ENCODE peak calls at places on chromosomes 11 and 22, in five cellular contexts. M, X, Q, H and E are unnamed samples. For H3K36me3 and H3K4me1, the result is how much of the 10 kb centered on the place peaks cover.

GRCh38 chr22:19177164-19178064 is 1.1 kb downstream of the SLC25A1 start:
- DNase-seq in M (no peak), X (no peak), Q (no peak), H (peak), E (no peak)

GRCh38 chr22:27775698-27776409 is 25.7 kb downstream of the MN1 start:
- DNase-seq in M (no peak), X (no peak), Q (no peak), H (no peak), E (no peak)

GRCh38 chr11:127493330-127493729 is 492.8 kb upstream of the KIRREL3 start:
- DNase-seq in M (peak), X (no peak), Q (no peak), H (no peak), E (no peak)

GRCh38 chr22:42939941-42940653 is 74.9 kb downstream of the PACSIN2 start:
- DNase-seq in M (peak), X (peak), Q (no peak), H (no peak), E (no peak)

GRCh38 chr22:19887251-19887985 is 32.7 kb upstream of the GNB1L start:
- DNase-seq in M (no peak), X (peak), Q (no peak), H (no peak), E (no peak)

GRCh38 chr11:67615455-67616430 is 9.0 kb downstream of the NDUFV1 start:
- DNase-seq in M (no peak), X (peak), Q (peak), H (no peak), E (peak)

GRCh38 chr11:130478881-130479280 is 30.4 kb downstream of the ADAMTS15 start:
- DNase-seq in M (peak), X (no peak), Q (no peak), H (no peak), E (no peak)

GRCh38 chr22:35325209-35325608 is 25.5 kb downstream of the TOM1 start:
- DNase-seq in M (no peak), X (no peak), Q (no peak), H (no peak), E (no peak)

GRCh38 chr11:77819921-77820564 is 479 bp downstream of the RSF1 start:
- DNase-seq in M (peak), X (peak), Q (peak), H (peak), E (no peak)

GRCh38 chr11:64746486-64746885 is 2.5 kb upstream of the RASGRP2 start:
- DNase-seq in M (no peak), X (no peak), Q (no peak), H (no peak), E (no peak)

GRCh38 chr22:31898406-31898805 is 45.9 kb upstream of the YWHAH start:
- DNase-seq in M (no peak), X (no peak), Q (no peak), H (no peak), E (no peak)

GRCh38 chr11:29009426-29009825 is 901.2 kb downstream of the METTL15 start:
- DNase-seq in M (no peak), X (no peak), Q (no peak), H (no peak), E (no peak)

GRCh38 chr11:46642627-46643335 is 25.4 kb downstream of the ATG13 start:
- DNase-seq in M (no peak), X (no peak), Q (no peak), H (no peak), E (no peak)

GRCh38 chr11:67295846-67296245 is 6.7 kb downstream of the ANKRD13D start:
- DNase-seq in M (no peak), X (no peak), Q (no peak), H (no peak), E (no peak)

GRCh38 chr11:126359431-126360048 is 4.1 kb downstream of the ST3GAL4 start:
- DNase-seq in M (peak), X (peak), Q (no peak), H (peak), E (no peak)

GRCh38 chr11:90856790-90857189 is 633.9 kb upstream of the CHORDC1 start:
- DNase-seq in M (no peak), X (no peak), Q (no peak), H (no peak), E (no peak)

GRCh38 chr11:128355558-128355957 is 231.8 kb downstream of the ETS1 start:
- DNase-seq in M (no peak), X (no peak), Q (no peak), H (no peak), E (no peak)

GRCh38 chr11:57598831-57599155 is 1.3 kb downstream of the SERPING1 start:
- DNase-seq in M (peak), X (no peak), Q (no peak), H (no peak), E (no peak)

GRCh38 chr22:39216143-39216490 is 28.7 kb downstream of the PDGFB start:
- DNase-seq in M (no peak), X (no peak), Q (peak), H (peak), E (no peak)

GRCh38 chr11:45922425-45923082 is at the start of gene LARGE2:
- DNase-seq in M (no peak), X (peak), Q (peak), H (no peak), E (no peak)

GRCh38 chr11:47177229-47177845 is 658 bp upstream of the ARFGAP2 start:
- DNase-seq in M (peak), X (peak), Q (no peak), H (peak), E (peak)

GRCh38 chr11:60840711-60841430 is 1.0 kb upstream of the CCDC86 start:
- DNase-seq in M (peak), X (no peak), Q (no peak), H (peak), E (no peak)

GRCh38 chr11:120482149-120482548 is 29.4 kb upstream of the GRIK4 start:
- DNase-seq in M (peak), X (no peak), Q (no peak), H (no peak), E (no peak)
- H3K36me3 ChIP-seq in M (half or more), X (under half), Q (under half), H (under half), E (under half)

GRCh38 chr11:86674965-86675364 is 2.5 kb upstream of the ME3 start:
- DNase-seq in M (no peak), X (no peak), Q (no peak), H (no peak), E (no peak)
- H3K4me1 ChIP-seq in M (under half), X (under half), Q (under half), H (under half), E (under half)

GRCh38 chr11:116836648-116837023 is 786 bp downstream of the APOA1 start:
- DNase-seq in M (no peak), X (no peak), Q (no peak), H (peak), E (no peak)

GRCh38 chr11:116835042-116835772 is 2.2 kb downstream of the APOA1 start:
- DNase-seq in M (no peak), X (no peak), Q (no peak), H (peak), E (no peak)

GRCh38 chr11:116837231-116838091 is at the start of gene APOA1:
- DNase-seq in M (no peak), X (no peak), Q (peak), H (peak), E (no peak)

GRCh38 chr11:116833816-116834534 is 3.4 kb downstream of the APOA1 start:
- DNase-seq in M (no peak), X (peak), Q (peak), H (no peak), E (no peak)

DNA sequence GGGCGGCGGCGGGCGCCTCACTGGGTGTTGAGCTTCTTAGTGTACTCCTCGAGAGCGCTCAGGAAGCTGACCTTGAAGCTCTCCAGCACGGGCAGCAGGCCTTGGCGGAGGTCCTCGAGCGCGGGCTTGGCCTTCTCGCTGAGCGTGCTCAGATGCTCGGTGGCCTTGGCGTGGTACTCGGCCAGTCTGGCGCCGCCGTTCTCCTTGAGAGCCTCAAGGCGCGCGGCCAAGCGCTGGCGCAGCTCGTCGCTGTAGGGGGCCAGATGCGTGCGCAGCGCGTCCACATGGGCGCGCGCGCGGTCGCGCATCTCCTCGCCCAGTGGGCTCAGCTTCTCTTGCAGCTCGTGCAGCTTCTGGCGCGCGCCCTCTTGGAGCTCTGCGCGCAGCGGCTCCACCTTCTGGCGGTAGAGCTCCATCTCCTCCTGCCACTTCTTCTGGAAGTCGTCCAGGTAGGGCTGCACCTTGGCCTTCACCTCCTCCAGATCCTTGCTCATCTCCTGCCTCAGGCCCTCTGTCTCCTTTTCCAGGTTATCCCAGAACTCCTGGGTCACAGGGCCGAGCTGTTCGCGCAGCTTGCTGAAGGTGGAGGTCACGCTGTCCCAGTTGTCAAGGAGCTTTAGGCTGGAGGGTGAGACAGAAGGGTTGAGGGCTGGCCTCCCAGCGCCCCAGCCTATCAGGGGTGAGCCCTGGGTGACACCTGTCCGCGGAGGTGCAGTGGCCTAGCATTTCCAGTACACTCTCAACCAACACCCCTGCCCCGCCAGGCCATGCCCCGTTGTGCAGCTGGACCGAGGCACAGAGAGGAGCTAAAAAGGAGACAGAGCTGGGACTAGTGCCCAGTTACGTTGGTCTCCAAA is 1.4 kb downstream of the APOA1 start:
- DNase-seq in M (peak), X (peak), Q (peak), H (peak), E (no peak)
- TF ChIP-seq POLR2A in M (no peak), X (no peak), Q (peak), H (no peak), E (no peak)

DNA sequence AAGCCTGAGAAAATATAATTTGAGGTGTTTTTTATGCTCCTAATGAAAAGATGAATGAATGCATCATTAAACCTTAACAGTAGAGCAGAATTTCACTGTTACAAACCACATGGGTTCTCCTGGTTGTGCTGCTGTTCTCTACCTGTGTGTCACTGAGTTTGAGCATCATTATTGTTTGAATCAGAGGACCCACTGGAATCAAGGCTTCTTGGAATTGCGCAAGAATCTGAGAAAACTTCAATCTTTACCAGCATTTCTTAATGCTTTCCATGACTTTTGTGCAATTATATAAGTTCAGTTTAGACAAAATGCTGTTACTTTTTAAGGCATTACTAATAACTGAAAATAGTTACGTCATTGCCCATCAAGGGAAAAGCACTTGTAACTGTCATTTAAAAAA is 18.8 kb upstream of the RBX1 start:
- DNase-seq in M (no peak), X (no peak), Q (no peak), H (no peak), E (no peak)
- H3K36me3 ChIP-seq in M (under half), X (under half), Q (under half), H (under half), E (under half)

DNA sequence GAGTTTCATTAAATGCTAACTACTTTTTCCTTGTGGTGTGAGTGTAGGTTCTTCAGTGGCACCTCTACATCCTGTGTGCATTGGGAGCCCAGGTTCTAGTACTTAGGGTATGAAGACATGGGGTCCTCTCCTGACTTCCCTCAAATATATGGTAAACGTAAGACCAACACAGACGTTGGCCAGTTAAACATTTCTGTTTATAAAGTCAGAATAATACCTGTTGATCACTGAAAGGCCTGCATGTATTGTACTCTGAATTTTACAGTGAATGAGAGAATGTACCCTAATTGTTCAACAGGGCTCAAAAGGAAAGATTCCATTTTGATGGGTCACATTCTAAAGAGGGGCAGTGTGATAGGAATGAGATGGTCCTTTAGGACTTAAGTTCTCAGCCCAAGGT is 3.2 kb downstream of the RPL27A start:
- DNase-seq in M (no peak), X (no peak), Q (no peak), H (no peak), E (no peak)
- H3K4me1 ChIP-seq in M (under half), X (half or more), Q (under half), H (under half), E (under half)

GRCh38 chr22:50249382-50250248 is 1.4 kb downstream of the HDAC10 start:
- DNase-seq in M (no peak), X (no peak), Q (no peak), H (no peak), E (no peak)

GRCh38 chr22:50251472-50252054 is 498 bp upstream of the HDAC10 start:
- DNase-seq in M (no peak), X (no peak), Q (no peak), H (no peak), E (no peak)

GRCh38 chr22:50250249-50250554 is 863 bp downstream of the HDAC10 start:
- DNase-seq in M (no peak), X (no peak), Q (no peak), H (no peak), E (no peak)

GRCh38 chr22:50252081-50253045 is 1.3 kb upstream of the HDAC10 start:
- DNase-seq in M (peak), X (peak), Q (peak), H (peak), E (no peak)

DNA sequence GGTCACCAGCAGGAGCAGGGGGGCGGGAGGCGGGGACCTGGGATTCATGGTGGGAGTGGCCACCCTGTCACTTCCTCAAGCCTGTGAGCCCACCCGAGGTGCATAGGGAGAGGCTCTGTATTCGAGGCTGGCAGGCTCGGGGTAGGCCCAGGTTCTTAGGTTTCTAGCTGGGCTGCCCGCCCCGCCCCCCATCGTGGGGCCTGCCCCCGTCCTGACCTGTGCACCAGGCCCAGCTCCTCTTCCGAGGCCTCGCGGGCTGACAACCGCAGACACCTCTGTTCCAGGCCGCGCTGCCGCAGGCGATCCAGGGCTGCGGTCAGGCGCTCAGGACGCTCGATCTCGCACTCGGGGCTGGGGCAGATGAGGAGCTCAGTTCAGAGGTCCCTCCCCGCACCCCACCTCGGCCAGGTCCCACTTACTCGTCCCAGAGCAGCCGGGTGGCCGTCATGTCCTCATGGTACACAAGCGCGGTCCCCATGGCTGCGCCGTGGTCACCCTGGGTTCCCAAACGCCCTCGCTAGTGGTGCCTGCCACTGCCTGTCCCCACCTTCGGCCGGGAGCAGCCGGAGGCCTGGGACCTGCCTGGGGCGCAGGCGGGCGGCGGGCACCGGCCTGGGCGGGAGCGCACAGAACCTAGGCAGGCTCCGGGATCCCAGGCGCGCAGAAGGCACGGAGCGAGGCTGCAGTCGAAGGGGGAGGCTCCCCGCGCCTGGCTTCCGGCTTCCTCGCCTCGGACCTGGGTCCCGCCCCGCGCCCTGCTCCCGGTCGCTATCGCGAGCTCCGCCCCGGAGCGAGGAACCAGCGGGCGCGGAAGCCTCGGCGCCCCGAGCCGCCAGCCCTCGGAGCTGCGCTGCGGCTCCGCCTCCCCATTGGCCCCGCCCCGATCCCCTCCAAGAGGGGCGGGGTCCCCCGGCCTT is at the start of gene HDAC10:
- DNase-seq in M (peak), X (peak), Q (peak), H (peak), E (no peak)
- TF ChIP-seq POLR2A in M (no peak), X (peak), Q (peak), H (no peak), E (no peak)